ENCODE peak calls at places on chromosomes 16 and 17, in five cellular contexts. One of them, this sample, is unnamed.

GRCh38 chr16:58267524-58268243 is 27.1 kb downstream of the PRSS54 start:
- DNase-seq in tibial nerve: no peak
- DNase-seq in psoas muscle: no peak
- DNase-seq in fibroblast of lung: no peak
- DNase-seq in IMR-90: no peak
- DNase-seq in this sample: no peak

GRCh38 chr16:10521681-10522274 is 58.6 kb downstream of the EMP2 start:
- DNase-seq in tibial nerve: peak; percentile 37
- DNase-seq in psoas muscle: peak; percentile 22
- DNase-seq in fibroblast of lung: peak; percentile 45
- DNase-seq in IMR-90: peak; percentile 68
- DNase-seq in this sample: peak; percentile 6

GRCh38 chr17:81414751-81415516 is 19.7 kb downstream of the BAHCC1 start:
- DNase-seq in tibial nerve: no peak
- DNase-seq in psoas muscle: no peak
- DNase-seq in fibroblast of lung: no peak
- DNase-seq in IMR-90: no peak
- DNase-seq in this sample: no peak

GRCh38 chr17:4405699-4406098 is 28.0 kb upstream of the SPNS3 start:
- DNase-seq in tibial nerve: no peak
- DNase-seq in psoas muscle: no peak
- DNase-seq in fibroblast of lung: no peak
- DNase-seq in IMR-90: no peak
- DNase-seq in this sample: no peak

GRCh38 chr17:48011405-48012150 is 26.0 kb downstream of the COPZ2 start:
- DNase-seq in tibial nerve: no peak
- DNase-seq in psoas muscle: no peak
- DNase-seq in fibroblast of lung: peak; percentile 35
- DNase-seq in IMR-90: peak; percentile 25
- DNase-seq in this sample: no peak

GRCh38 chr16:17358846-17359245 is 111.9 kb downstream of the XYLT1 start:
- DNase-seq in tibial nerve: no peak
- DNase-seq in psoas muscle: no peak
- DNase-seq in fibroblast of lung: peak; percentile 92
- DNase-seq in IMR-90: no peak
- DNase-seq in this sample: no peak

GRCh38 chr17:80783461-80783860 is 208.2 kb upstream of the CHMP6 start:
- DNase-seq in tibial nerve: no peak
- DNase-seq in psoas muscle: no peak
- DNase-seq in fibroblast of lung: peak; percentile 36
- DNase-seq in IMR-90: no peak
- DNase-seq in this sample: no peak

GRCh38 chr17:61795546-61795945 is 67.8 kb downstream of the BRIP1 start:
- DNase-seq in tibial nerve: no peak
- DNase-seq in psoas muscle: no peak
- DNase-seq in fibroblast of lung: no peak
- DNase-seq in IMR-90: no peak
- DNase-seq in this sample: no peak

GRCh38 chr17:42920922-42921321 is 20.3 kb downstream of the G6PC1 start:
- DNase-seq in tibial nerve: no peak
- DNase-seq in psoas muscle: peak; percentile 15
- DNase-seq in fibroblast of lung: no peak
- DNase-seq in IMR-90: no peak
- DNase-seq in this sample: no peak

GRCh38 chr17:15323147-15323546 is 18.2 kb downstream of the TEKT3 start:
- DNase-seq in tibial nerve: no peak
- DNase-seq in psoas muscle: peak; percentile 35
- DNase-seq in fibroblast of lung: no peak
- DNase-seq in IMR-90: no peak
- DNase-seq in this sample: no peak

GRCh38 chr17:74742153-74742515 is 5.1 kb downstream of the RAB37 start:
- DNase-seq in tibial nerve: no peak
- DNase-seq in psoas muscle: no peak
- DNase-seq in fibroblast of lung: no peak
- DNase-seq in IMR-90: peak; percentile 31
- DNase-seq in this sample: no peak

GRCh38 chr16:4984174-4985000 is 26.3 kb downstream of the SEC14L5 start:
- DNase-seq in tibial nerve: no peak
- DNase-seq in psoas muscle: no peak
- DNase-seq in fibroblast of lung: peak; percentile 3
- DNase-seq in IMR-90: no peak
- DNase-seq in this sample: no peak

GRCh38 chr16:83624436-83625120 is 183.2 kb upstream of the HSBP1 start:
- DNase-seq in tibial nerve: no peak
- DNase-seq in psoas muscle: no peak
- DNase-seq in fibroblast of lung: no peak
- DNase-seq in IMR-90: no peak
- DNase-seq in this sample: no peak

GRCh38 chr16:28991687-28992086 is 6.8 kb downstream of the LAT start:
- DNase-seq in tibial nerve: no peak
- DNase-seq in psoas muscle: no peak
- DNase-seq in fibroblast of lung: no peak
- DNase-seq in IMR-90: no peak
- DNase-seq in this sample: no peak

GRCh38 chr16:24534634-24535033 is 4.7 kb upstream of the RBBP6 start:
- DNase-seq in tibial nerve: no peak
- DNase-seq in psoas muscle: no peak
- DNase-seq in fibroblast of lung: peak; percentile 13
- DNase-seq in IMR-90: no peak
- DNase-seq in this sample: no peak

GRCh38 chr17:78315355-78316114 is 44.3 kb downstream of the SOCS3 start:
- DNase-seq in tibial nerve: peak; percentile 76
- DNase-seq in psoas muscle: peak; percentile 85
- DNase-seq in fibroblast of lung: peak; percentile 90
- DNase-seq in IMR-90: peak; percentile 92
- DNase-seq in this sample: peak; percentile 70

GRCh38 chr17:75344664-75345063 is 55.4 kb upstream of the SLC25A19 start:
- DNase-seq in tibial nerve: no peak
- DNase-seq in psoas muscle: no peak
- DNase-seq in fibroblast of lung: peak; percentile 30
- DNase-seq in IMR-90: peak; percentile 36
- DNase-seq in this sample: no peak

GRCh38 chr17:56658648-56659047 is 65.1 kb downstream of the NOG start:
- DNase-seq in tibial nerve: no peak
- DNase-seq in psoas muscle: no peak
- DNase-seq in fibroblast of lung: no peak
- DNase-seq in IMR-90: no peak
- DNase-seq in this sample: no peak

GRCh38 chr17:49965522-49965905 is 3.5 kb upstream of the DLX4 start:
- DNase-seq in tibial nerve: no peak
- DNase-seq in psoas muscle: no peak
- DNase-seq in fibroblast of lung: no peak
- DNase-seq in IMR-90: no peak
- DNase-seq in this sample: no peak

GRCh38 chr16:75502916-75503605 is 7.8 kb upstream of the CHST6 start:
- DNase-seq in tibial nerve: no peak
- DNase-seq in psoas muscle: no peak
- DNase-seq in fibroblast of lung: no peak
- DNase-seq in IMR-90: no peak
- DNase-seq in this sample: no peak

GRCh38 chr16:2856686-2857450 is 1.1 kb downstream of the PRSS22 start:
- DNase-seq in tibial nerve: no peak
- DNase-seq in psoas muscle: no peak
- DNase-seq in fibroblast of lung: no peak
- DNase-seq in IMR-90: no peak
- DNase-seq in this sample: no peak

GRCh38 chr16:72979974-72980373 is 68.0 kb downstream of the ZFHX3 start:
- DNase-seq in tibial nerve: no peak
- DNase-seq in psoas muscle: no peak
- DNase-seq in fibroblast of lung: no peak
- DNase-seq in IMR-90: no peak
- DNase-seq in this sample: no peak

GRCh38 chr17:28333083-28333746 is 2.1 kb downstream of the IFT20 start:
- DNase-seq in tibial nerve: no peak
- DNase-seq in psoas muscle: no peak
- DNase-seq in fibroblast of lung: no peak
- DNase-seq in IMR-90: peak; percentile 53
- DNase-seq in this sample: no peak

GRCh38 chr17:19383681-19384470 is 3.1 kb downstream of the MFAP4 start:
- DNase-seq in tibial nerve: no peak
- DNase-seq in psoas muscle: no peak
- DNase-seq in fibroblast of lung: no peak
- DNase-seq in IMR-90: peak; percentile 37
- DNase-seq in this sample: no peak

GRCh38 chr16:81700071-81700779 is 78.9 kb upstream of the PLCG2 start:
- DNase-seq in tibial nerve: no peak
- DNase-seq in psoas muscle: no peak
- DNase-seq in fibroblast of lung: peak; percentile 75
- DNase-seq in IMR-90: peak; percentile 19
- DNase-seq in this sample: no peak

GRCh38 chr16:22139732-22140131 is 22.6 kb upstream of the SDR42E2 start:
- DNase-seq in tibial nerve: no peak
- DNase-seq in psoas muscle: no peak
- DNase-seq in fibroblast of lung: no peak
- DNase-seq in IMR-90: no peak
- DNase-seq in this sample: no peak

GRCh38 chr17:78781339-78782304 is at the start of gene CYTH1:
- DNase-seq in tibial nerve: no peak
- DNase-seq in psoas muscle: peak; percentile 60
- DNase-seq in fibroblast of lung: no peak
- DNase-seq in IMR-90: no peak
- DNase-seq in this sample: no peak

GRCh38 chr17:45889579-45889978 is 4.8 kb upstream of the MAPT start:
- DNase-seq in tibial nerve: no peak
- DNase-seq in psoas muscle: no peak
- DNase-seq in fibroblast of lung: no peak
- DNase-seq in IMR-90: no peak
- DNase-seq in this sample: no peak

GRCh38 chr17:74981979-74982662 is 5.3 kb upstream of the CDR2L start:
- DNase-seq in tibial nerve: peak; percentile 27
- DNase-seq in psoas muscle: peak; percentile 74
- DNase-seq in fibroblast of lung: peak; percentile 50
- DNase-seq in IMR-90: peak; percentile 23
- DNase-seq in this sample: no peak

GRCh38 chr17:77120866-77121265 is 19.9 kb upstream of the SEC14L1 start:
- DNase-seq in tibial nerve: no peak
- DNase-seq in psoas muscle: no peak
- DNase-seq in fibroblast of lung: peak; percentile 38
- DNase-seq in IMR-90: no peak
- DNase-seq in this sample: no peak

GRCh38 chr17:41464682-41465081 is 2.5 kb downstream of the KRT32 start:
- DNase-seq in tibial nerve: peak; percentile 23
- DNase-seq in psoas muscle: peak; percentile 35
- DNase-seq in fibroblast of lung: peak; percentile 96
- DNase-seq in IMR-90: peak; percentile 91
- DNase-seq in this sample: peak; percentile 39

GRCh38 chr16:67464565-67464964 is 16.4 kb downstream of the ATP6V0D1 start:
- DNase-seq in tibial nerve: no peak
- DNase-seq in psoas muscle: peak; percentile 41
- DNase-seq in fibroblast of lung: no peak
- DNase-seq in IMR-90: no peak
- DNase-seq in this sample: no peak

GRCh38 chr16:1548727-1549126 is 15.3 kb downstream of the TMEM204 start:
- DNase-seq in tibial nerve: no peak
- DNase-seq in psoas muscle: no peak
- DNase-seq in fibroblast of lung: no peak
- DNase-seq in IMR-90: no peak
- DNase-seq in this sample: no peak
- H3K27ac ChIP-seq in tibial nerve: no peak overlapping the region
- H3K27ac ChIP-seq in psoas muscle: peak overlapping the region; percentile 56
- H3K27ac ChIP-seq in fibroblast of lung: no peak overlapping the region
- H3K27ac ChIP-seq in IMR-90: no peak overlapping the region
- H3K27ac ChIP-seq in this sample: no peak overlapping the region

DNA sequence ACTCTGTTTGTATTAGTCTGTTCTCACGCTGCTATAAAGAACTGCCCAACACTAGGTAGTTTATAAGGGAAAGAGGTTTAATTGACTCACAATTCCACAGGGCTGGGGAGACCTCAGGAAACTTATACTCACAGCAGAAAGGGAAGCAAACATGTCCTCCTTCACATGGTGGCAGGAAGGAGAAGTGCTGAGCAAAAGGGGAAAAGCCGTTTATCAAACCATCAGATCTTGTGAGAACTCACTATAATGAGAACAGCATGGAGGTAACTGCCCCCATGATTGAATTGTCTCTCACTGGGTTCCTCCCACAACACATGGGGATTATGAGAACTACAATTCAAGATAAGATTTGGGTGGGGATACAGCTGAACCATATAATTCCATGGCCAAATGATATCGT is 30.9 kb downstream of the ABCC1 start:
- DNase-seq in tibial nerve: no peak
- DNase-seq in psoas muscle: no peak
- DNase-seq in fibroblast of lung: no peak
- DNase-seq in IMR-90: no peak
- DNase-seq in this sample: no peak
- H3K9me3 ChIP-seq in tibial nerve: no peaks in the 10 kb centered on the region
- H3K9me3 ChIP-seq in psoas muscle: no peaks in the 10 kb centered on the region
- H3K9me3 ChIP-seq in fibroblast of lung: no peaks in the 10 kb centered on the region
- H3K9me3 ChIP-seq in IMR-90: peaks cover 9% of the 10 kb centered on the region
- H3K9me3 ChIP-seq in this sample: peaks cover 12% of the 10 kb centered on the region

GRCh38 chr16:50369133-50369804 is 481 bp upstream of the BRD7 start:
- DNase-seq in tibial nerve: no peak
- DNase-seq in psoas muscle: no peak
- DNase-seq in fibroblast of lung: no peak
- DNase-seq in IMR-90: no peak
- DNase-seq in this sample: no peak
- TF ChIP-seq CTCF in tibial nerve: no peak
- TF ChIP-seq CTCF in psoas muscle: no peak
- TF ChIP-seq CTCF in fibroblast of lung: no peak
- TF ChIP-seq CTCF in IMR-90: no peak
- TF ChIP-seq CTCF in this sample: no peak

DNA sequence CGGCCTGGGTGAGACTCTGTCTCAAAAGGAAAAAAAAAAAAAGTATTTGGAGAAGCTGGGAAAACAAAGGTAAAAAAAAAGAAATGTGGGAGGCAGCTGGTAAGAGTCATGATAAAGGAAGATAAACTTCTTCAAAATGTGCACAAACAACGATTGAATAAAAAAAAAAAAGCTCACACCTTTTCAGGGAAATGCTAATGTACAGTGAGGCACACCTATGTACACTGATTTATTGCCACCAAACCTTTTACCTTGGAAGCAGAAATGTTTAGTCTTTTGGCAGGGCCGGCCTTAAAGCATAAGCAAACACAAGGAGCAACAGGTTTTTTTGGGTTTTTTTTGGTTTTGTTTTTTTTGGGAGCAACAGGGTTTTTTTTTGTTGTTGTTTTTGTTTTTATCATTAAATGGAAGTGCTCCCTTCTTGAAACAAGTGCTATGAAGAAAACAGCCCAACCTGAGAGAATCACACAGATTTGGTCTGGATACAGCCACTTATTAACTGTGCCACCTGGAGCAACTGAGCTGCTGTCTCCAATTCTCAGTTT is 29.8 kb upstream of the KCNJ2 start:
- DNase-seq in tibial nerve: no peak
- DNase-seq in psoas muscle: no peak
- DNase-seq in fibroblast of lung: no peak
- DNase-seq in IMR-90: no peak
- DNase-seq in this sample: no peak
- H3K27ac ChIP-seq in tibial nerve: peak overlapping the region; percentile 17
- H3K27ac ChIP-seq in psoas muscle: no peak overlapping the region
- H3K27ac ChIP-seq in fibroblast of lung: no peak overlapping the region
- H3K27ac ChIP-seq in IMR-90: peak overlapping the region; percentile 79
- H3K27ac ChIP-seq in this sample: no peak overlapping the region